ENCODE peak calls at places on chromosomes 13 and 19, in ten cellular contexts. One of them, this sample, is unnamed.

GRCh38 chr19:16085115-16085514 is 8.8 kb downstream of the TPM4 start:
- DNase-seq in activated CD4-positive, alpha-beta memory T cell treated with anti-CD3 and anti-CD28 coated beads, Interleukin-2, amount 10 ng/mL, durations not matched to agents 7 days and 5 days: no peak
- DNase-seq in CD4-positive, alpha-beta T cell: no peak
- DNase-seq in heart left ventricle: no peak
- DNase-seq in nephron progenitor cell: no peak
- DNase-seq in activated T-helper 2 cell treated with anti-CD3 and anti-CD28 coated beads, Interferon-gamma antibody, Interleukin-2, Interleukin-4, amounts not matched to agents 10 μg/mL and 5 μg/mL and 100 μg/mL, durations not matched to agents 14 hours and 24 hours and 36 hours: no peak
- DNase-seq in stimulated activated CD8-positive, alpha-beta memory T cell treated with anti-CD3 and anti-CD28 coated beads, Interleukin-4, amount 100 ng/mL, for 1 hour: no peak
- DNase-seq in EL: peak
- DNase-seq in activated CD4-positive, alpha-beta T cell treated with anti-CD3 and anti-CD28 coated beads for 4 hours: no peak
- DNase-seq in NCI-H1417 treated with DMSO at 0.1 percent for 48 hours: no peak
- DNase-seq in this sample: no peak

GRCh38 chr19:55279773-55280643 is at the start of gene HSPBP1:
- DNase-seq in activated CD4-positive, alpha-beta memory T cell treated with anti-CD3 and anti-CD28 coated beads, Interleukin-2, amount 10 ng/mL, durations not matched to agents 7 days and 5 days: peak
- DNase-seq in CD4-positive, alpha-beta T cell: peak
- DNase-seq in heart left ventricle: peak
- DNase-seq in nephron progenitor cell: peak
- DNase-seq in activated T-helper 2 cell treated with anti-CD3 and anti-CD28 coated beads, Interferon-gamma antibody, Interleukin-2, Interleukin-4, amounts not matched to agents 10 μg/mL and 5 μg/mL and 100 μg/mL, durations not matched to agents 14 hours and 24 hours and 36 hours: peak
- DNase-seq in stimulated activated CD8-positive, alpha-beta memory T cell treated with anti-CD3 and anti-CD28 coated beads, Interleukin-4, amount 100 ng/mL, for 1 hour: peak
- DNase-seq in EL: peak
- DNase-seq in activated CD4-positive, alpha-beta T cell treated with anti-CD3 and anti-CD28 coated beads for 4 hours: peak
- DNase-seq in NCI-H1417 treated with DMSO at 0.1 percent for 48 hours: peak
- DNase-seq in this sample: peak

GRCh38 chr19:5534787-5535586 is 32.8 kb downstream of the TINCR start:
- DNase-seq in activated CD4-positive, alpha-beta memory T cell treated with anti-CD3 and anti-CD28 coated beads, Interleukin-2, amount 10 ng/mL, durations not matched to agents 7 days and 5 days: no peak
- DNase-seq in CD4-positive, alpha-beta T cell: no peak
- DNase-seq in heart left ventricle: no peak
- DNase-seq in nephron progenitor cell: peak
- DNase-seq in activated T-helper 2 cell treated with anti-CD3 and anti-CD28 coated beads, Interferon-gamma antibody, Interleukin-2, Interleukin-4, amounts not matched to agents 10 μg/mL and 5 μg/mL and 100 μg/mL, durations not matched to agents 14 hours and 24 hours and 36 hours: no peak
- DNase-seq in stimulated activated CD8-positive, alpha-beta memory T cell treated with anti-CD3 and anti-CD28 coated beads, Interleukin-4, amount 100 ng/mL, for 1 hour: no peak
- DNase-seq in EL: no peak
- DNase-seq in activated CD4-positive, alpha-beta T cell treated with anti-CD3 and anti-CD28 coated beads for 4 hours: no peak
- DNase-seq in NCI-H1417 treated with DMSO at 0.1 percent for 48 hours: no peak
- DNase-seq in this sample: no peak

GRCh38 chr13:57123660-57124059 is 17.1 kb upstream of the PRR20A start:
- DNase-seq in activated CD4-positive, alpha-beta memory T cell treated with anti-CD3 and anti-CD28 coated beads, Interleukin-2, amount 10 ng/mL, durations not matched to agents 7 days and 5 days: no peak
- DNase-seq in CD4-positive, alpha-beta T cell: no peak
- DNase-seq in heart left ventricle: peak
- DNase-seq in nephron progenitor cell: no peak
- DNase-seq in activated T-helper 2 cell treated with anti-CD3 and anti-CD28 coated beads, Interferon-gamma antibody, Interleukin-2, Interleukin-4, amounts not matched to agents 10 μg/mL and 5 μg/mL and 100 μg/mL, durations not matched to agents 14 hours and 24 hours and 36 hours: no peak
- DNase-seq in stimulated activated CD8-positive, alpha-beta memory T cell treated with anti-CD3 and anti-CD28 coated beads, Interleukin-4, amount 100 ng/mL, for 1 hour: no peak
- DNase-seq in EL: no peak
- DNase-seq in activated CD4-positive, alpha-beta T cell treated with anti-CD3 and anti-CD28 coated beads for 4 hours: no peak
- DNase-seq in NCI-H1417 treated with DMSO at 0.1 percent for 48 hours: no peak
- DNase-seq in this sample: no peak

GRCh38 chr13:48431987-48432615 is 19.2 kb upstream of the LPAR6 start:
- DNase-seq in activated CD4-positive, alpha-beta memory T cell treated with anti-CD3 and anti-CD28 coated beads, Interleukin-2, amount 10 ng/mL, durations not matched to agents 7 days and 5 days: no peak
- DNase-seq in CD4-positive, alpha-beta T cell: no peak
- DNase-seq in heart left ventricle: no peak
- DNase-seq in nephron progenitor cell: no peak
- DNase-seq in activated T-helper 2 cell treated with anti-CD3 and anti-CD28 coated beads, Interferon-gamma antibody, Interleukin-2, Interleukin-4, amounts not matched to agents 10 μg/mL and 5 μg/mL and 100 μg/mL, durations not matched to agents 14 hours and 24 hours and 36 hours: no peak
- DNase-seq in stimulated activated CD8-positive, alpha-beta memory T cell treated with anti-CD3 and anti-CD28 coated beads, Interleukin-4, amount 100 ng/mL, for 1 hour: no peak
- DNase-seq in EL: peak
- DNase-seq in activated CD4-positive, alpha-beta T cell treated with anti-CD3 and anti-CD28 coated beads for 4 hours: no peak
- DNase-seq in NCI-H1417 treated with DMSO at 0.1 percent for 48 hours: no peak
- DNase-seq in this sample: no peak

GRCh38 chr13:99496322-99497142 is 4.7 kb upstream of the TM9SF2 start:
- DNase-seq in activated CD4-positive, alpha-beta memory T cell treated with anti-CD3 and anti-CD28 coated beads, Interleukin-2, amount 10 ng/mL, durations not matched to agents 7 days and 5 days: peak
- DNase-seq in CD4-positive, alpha-beta T cell: peak
- DNase-seq in heart left ventricle: peak
- DNase-seq in nephron progenitor cell: no peak
- DNase-seq in activated T-helper 2 cell treated with anti-CD3 and anti-CD28 coated beads, Interferon-gamma antibody, Interleukin-2, Interleukin-4, amounts not matched to agents 10 μg/mL and 5 μg/mL and 100 μg/mL, durations not matched to agents 14 hours and 24 hours and 36 hours: peak
- DNase-seq in stimulated activated CD8-positive, alpha-beta memory T cell treated with anti-CD3 and anti-CD28 coated beads, Interleukin-4, amount 100 ng/mL, for 1 hour: peak
- DNase-seq in EL: peak
- DNase-seq in activated CD4-positive, alpha-beta T cell treated with anti-CD3 and anti-CD28 coated beads for 4 hours: peak
- DNase-seq in NCI-H1417 treated with DMSO at 0.1 percent for 48 hours: no peak
- DNase-seq in this sample: peak

GRCh38 chr13:42875448-42876269 is 94.3 kb downstream of the FAM216B start:
- DNase-seq in activated CD4-positive, alpha-beta memory T cell treated with anti-CD3 and anti-CD28 coated beads, Interleukin-2, amount 10 ng/mL, durations not matched to agents 7 days and 5 days: no peak
- DNase-seq in CD4-positive, alpha-beta T cell: no peak
- DNase-seq in heart left ventricle: no peak
- DNase-seq in nephron progenitor cell: peak
- DNase-seq in activated T-helper 2 cell treated with anti-CD3 and anti-CD28 coated beads, Interferon-gamma antibody, Interleukin-2, Interleukin-4, amounts not matched to agents 10 μg/mL and 5 μg/mL and 100 μg/mL, durations not matched to agents 14 hours and 24 hours and 36 hours: no peak
- DNase-seq in stimulated activated CD8-positive, alpha-beta memory T cell treated with anti-CD3 and anti-CD28 coated beads, Interleukin-4, amount 100 ng/mL, for 1 hour: no peak
- DNase-seq in EL: no peak
- DNase-seq in activated CD4-positive, alpha-beta T cell treated with anti-CD3 and anti-CD28 coated beads for 4 hours: no peak
- DNase-seq in NCI-H1417 treated with DMSO at 0.1 percent for 48 hours: no peak
- DNase-seq in this sample: no peak

GRCh38 chr13:39632994-39633393 is 22.5 kb upstream of the COG6 start:
- DNase-seq in activated CD4-positive, alpha-beta memory T cell treated with anti-CD3 and anti-CD28 coated beads, Interleukin-2, amount 10 ng/mL, durations not matched to agents 7 days and 5 days: no peak
- DNase-seq in CD4-positive, alpha-beta T cell: no peak
- DNase-seq in heart left ventricle: no peak
- DNase-seq in nephron progenitor cell: no peak
- DNase-seq in activated T-helper 2 cell treated with anti-CD3 and anti-CD28 coated beads, Interferon-gamma antibody, Interleukin-2, Interleukin-4, amounts not matched to agents 10 μg/mL and 5 μg/mL and 100 μg/mL, durations not matched to agents 14 hours and 24 hours and 36 hours: no peak
- DNase-seq in stimulated activated CD8-positive, alpha-beta memory T cell treated with anti-CD3 and anti-CD28 coated beads, Interleukin-4, amount 100 ng/mL, for 1 hour: no peak
- DNase-seq in EL: no peak
- DNase-seq in activated CD4-positive, alpha-beta T cell treated with anti-CD3 and anti-CD28 coated beads for 4 hours: no peak
- DNase-seq in NCI-H1417 treated with DMSO at 0.1 percent for 48 hours: no peak
- DNase-seq in this sample: no peak